ENCODE peak calls at places on chromosomes 11 and 22, in eight cellular contexts. One of them, this sample, is unnamed.

GRCh38 chr11:26830757-26831156 is 108.9 kb upstream of the SLC5A12 start:
- DNase-seq in heart right ventricle: no peak
- DNase-seq in neural progenitor cell: no peak
- DNase-seq in tibial artery: no peak
- DNase-seq in fibroblast of lung: no peak
- DNase-seq in body of pancreas: no peak
- DNase-seq in AG04450: no peak
- DNase-seq in lung: no peak
- DNase-seq in this sample: no peak

GRCh38 chr22:50293441-50294318 is 13.8 kb downstream of the PLXNB2 start:
- DNase-seq in body of pancreas: peak; percentile 80
- DNase-seq in tibial artery: no peak
- DNase-seq in lung: peak; percentile 79
- DNase-seq in fibroblast of lung: peak; percentile 52
- DNase-seq in AG04450: no peak
- DNase-seq in neural progenitor cell: peak; percentile 94
- DNase-seq in heart right ventricle: peak; percentile 71
- DNase-seq in this sample: peak; percentile 71

GRCh38 chr11:114075891-114076441 is 16.5 kb downstream of the ZBTB16 start:
- DNase-seq in body of pancreas: no peak
- DNase-seq in lung: no peak
- DNase-seq in AG04450: no peak
- DNase-seq in fibroblast of lung: peak; percentile 83
- DNase-seq in neural progenitor cell: peak; percentile 71
- DNase-seq in heart right ventricle: no peak
- DNase-seq in tibial artery: no peak
- DNase-seq in this sample: no peak

GRCh38 chr11:75468534-75469340 is 35.7 kb upstream of the KLHL35 start:
- DNase-seq in heart right ventricle: peak; percentile 71
- DNase-seq in fibroblast of lung: peak; percentile 92
- DNase-seq in AG04450: peak; percentile 63
- DNase-seq in neural progenitor cell: no peak
- DNase-seq in body of pancreas: peak; percentile 46
- DNase-seq in lung: peak; percentile 38
- DNase-seq in tibial artery: peak; percentile 38
- DNase-seq in this sample: no peak

GRCh38 chr11:94776351-94777321 is 8.5 kb downstream of the AMOTL1 start:
- DNase-seq in body of pancreas: peak; percentile 26
- DNase-seq in lung: no peak
- DNase-seq in heart right ventricle: peak; percentile 21
- DNase-seq in neural progenitor cell: peak; percentile 41
- DNase-seq in fibroblast of lung: peak; percentile 56
- DNase-seq in AG04450: no peak
- DNase-seq in tibial artery: no peak
- DNase-seq in this sample: peak; percentile 40

GRCh38 chr11:34192481-34193401 is 87.3 kb downstream of the NAT10 start:
- DNase-seq in neural progenitor cell: peak; percentile 13
- DNase-seq in fibroblast of lung: peak; percentile 94
- DNase-seq in AG04450: peak; percentile 69
- DNase-seq in heart right ventricle: peak; percentile 53
- DNase-seq in lung: peak; percentile 40
- DNase-seq in tibial artery: peak; percentile 71
- DNase-seq in body of pancreas: peak; percentile 15
- DNase-seq in this sample: peak; percentile 38

GRCh38 chr11:72113170-72113808 is 794 bp upstream of the ANAPC15 start:
- DNase-seq in body of pancreas: no peak
- DNase-seq in lung: no peak
- DNase-seq in tibial artery: no peak
- DNase-seq in AG04450: no peak
- DNase-seq in fibroblast of lung: no peak
- DNase-seq in neural progenitor cell: no peak
- DNase-seq in heart right ventricle: no peak
- DNase-seq in this sample: no peak

GRCh38 chr11:64456509-64457320 is 97.8 kb downstream of the RPS6KA4 start:
- DNase-seq in heart right ventricle: no peak
- DNase-seq in fibroblast of lung: no peak
- DNase-seq in AG04450: no peak
- DNase-seq in lung: no peak
- DNase-seq in tibial artery: no peak
- DNase-seq in body of pancreas: no peak
- DNase-seq in neural progenitor cell: no peak
- DNase-seq in this sample: no peak

GRCh38 chr11:76051937-76052336 is 154.4 kb downstream of the WNT11 start:
- DNase-seq in AG04450: no peak
- DNase-seq in lung: no peak
- DNase-seq in neural progenitor cell: no peak
- DNase-seq in fibroblast of lung: no peak
- DNase-seq in heart right ventricle: no peak
- DNase-seq in tibial artery: no peak
- DNase-seq in body of pancreas: no peak
- DNase-seq in this sample: no peak

GRCh38 chr11:34067383-34068065 is 16.0 kb downstream of the CAPRIN1 start:
- DNase-seq in AG04450: no peak
- DNase-seq in lung: no peak
- DNase-seq in neural progenitor cell: no peak
- DNase-seq in body of pancreas: no peak
- DNase-seq in fibroblast of lung: no peak
- DNase-seq in heart right ventricle: no peak
- DNase-seq in tibial artery: no peak
- DNase-seq in this sample: no peak

GRCh38 chr11:63614136-63614664 is at the start of gene PLAAT3:
- DNase-seq in neural progenitor cell: peak; percentile 76
- DNase-seq in lung: peak; percentile 82
- DNase-seq in heart right ventricle: peak; percentile 90
- DNase-seq in body of pancreas: peak; percentile 83
- DNase-seq in fibroblast of lung: peak; percentile 48
- DNase-seq in AG04450: no peak
- DNase-seq in tibial artery: peak; percentile 84
- DNase-seq in this sample: no peak

GRCh38 chr11:60971520-60971919 is at the start of gene CD6:
- DNase-seq in fibroblast of lung: no peak
- DNase-seq in neural progenitor cell: no peak
- DNase-seq in tibial artery: no peak
- DNase-seq in body of pancreas: no peak
- DNase-seq in heart right ventricle: no peak
- DNase-seq in AG04450: no peak
- DNase-seq in lung: no peak
- DNase-seq in this sample: no peak

GRCh38 chr11:15893080-15893492 is 463.3 kb downstream of the SOX6 start:
- DNase-seq in fibroblast of lung: peak; percentile 59
- DNase-seq in heart right ventricle: no peak
- DNase-seq in body of pancreas: no peak
- DNase-seq in tibial artery: no peak
- DNase-seq in AG04450: peak; percentile 38
- DNase-seq in neural progenitor cell: no peak
- DNase-seq in lung: no peak
- DNase-seq in this sample: peak; percentile 33

GRCh38 chr22:50683994-50684371 is 11.4 kb downstream of the SHANK3 start:
- DNase-seq in heart right ventricle: no peak
- DNase-seq in fibroblast of lung: no peak
- DNase-seq in lung: no peak
- DNase-seq in tibial artery: no peak
- DNase-seq in AG04450: no peak
- DNase-seq in neural progenitor cell: no peak
- DNase-seq in body of pancreas: no peak
- DNase-seq in this sample: no peak

GRCh38 chr22:45671051-45671782 is 417 bp upstream of the ATXN10 start:
- DNase-seq in tibial artery: no peak
- DNase-seq in heart right ventricle: peak; percentile 18
- DNase-seq in body of pancreas: no peak
- DNase-seq in neural progenitor cell: peak; percentile 58
- DNase-seq in lung: no peak
- DNase-seq in fibroblast of lung: no peak
- DNase-seq in AG04450: no peak
- DNase-seq in this sample: no peak

GRCh38 chr11:15735711-15736110 is 620.6 kb downstream of the SOX6 start:
- DNase-seq in tibial artery: no peak
- DNase-seq in fibroblast of lung: no peak
- DNase-seq in body of pancreas: no peak
- DNase-seq in neural progenitor cell: no peak
- DNase-seq in AG04450: no peak
- DNase-seq in lung: no peak
- DNase-seq in heart right ventricle: no peak
- DNase-seq in this sample: no peak

GRCh38 chr11:1934326-1935155 is 12.6 kb upstream of the MRPL23 start:
- DNase-seq in fibroblast of lung: no peak
- DNase-seq in body of pancreas: no peak
- DNase-seq in neural progenitor cell: no peak
- DNase-seq in lung: no peak
- DNase-seq in heart right ventricle: no peak
- DNase-seq in AG04450: no peak
- DNase-seq in tibial artery: no peak
- DNase-seq in this sample: no peak

GRCh38 chr11:12667646-12668045 is 6.6 kb upstream of the TEAD1 start:
- DNase-seq in heart right ventricle: no peak
- DNase-seq in fibroblast of lung: no peak
- DNase-seq in tibial artery: no peak
- DNase-seq in lung: no peak
- DNase-seq in body of pancreas: no peak
- DNase-seq in AG04450: no peak
- DNase-seq in neural progenitor cell: no peak
- DNase-seq in this sample: no peak

GRCh38 chr11:102874842-102875241 is at the start of gene MMP12:
- DNase-seq in tibial artery: no peak
- DNase-seq in lung: no peak
- DNase-seq in heart right ventricle: no peak
- DNase-seq in fibroblast of lung: no peak
- DNase-seq in AG04450: no peak
- DNase-seq in neural progenitor cell: no peak
- DNase-seq in body of pancreas: no peak
- DNase-seq in this sample: no peak

GRCh38 chr11:111259871-111260270 is 14.3 kb downstream of the POU2AF2 start:
- DNase-seq in lung: no peak
- DNase-seq in body of pancreas: no peak
- DNase-seq in AG04450: no peak
- DNase-seq in heart right ventricle: no peak
- DNase-seq in neural progenitor cell: no peak
- DNase-seq in fibroblast of lung: no peak
- DNase-seq in tibial artery: no peak
- DNase-seq in this sample: no peak

GRCh38 chr22:23523746-23524145 is 56.3 kb downstream of the IGLL1 start:
- DNase-seq in AG04450: no peak
- DNase-seq in neural progenitor cell: no peak
- DNase-seq in fibroblast of lung: no peak
- DNase-seq in heart right ventricle: no peak
- DNase-seq in body of pancreas: no peak
- DNase-seq in lung: no peak
- DNase-seq in tibial artery: no peak
- DNase-seq in this sample: no peak

GRCh38 chr11:92149996-92150395 is 74.6 kb upstream of the FAT3 start:
- DNase-seq in fibroblast of lung: peak; percentile 25
- DNase-seq in AG04450: no peak
- DNase-seq in lung: no peak
- DNase-seq in body of pancreas: no peak
- DNase-seq in heart right ventricle: no peak
- DNase-seq in tibial artery: no peak
- DNase-seq in neural progenitor cell: peak; percentile 13
- DNase-seq in this sample: no peak
- TF ChIP-seq CTCF in fibroblast of lung: peak; percentile 22
- TF ChIP-seq CTCF in AG04450: no peak
- TF ChIP-seq CTCF in lung: no peak
- TF ChIP-seq CTCF in body of pancreas: no peak
- TF ChIP-seq CTCF in heart right ventricle: no peak
- TF ChIP-seq CTCF in tibial artery: no peak
- TF ChIP-seq CTCF in neural progenitor cell: peak; percentile 14
- TF ChIP-seq CTCF in this sample: no peak

GRCh38 chr11:32297629-32298028 is 137.7 kb downstream of the WT1 start:
- DNase-seq in body of pancreas: no peak
- DNase-seq in tibial artery: no peak
- DNase-seq in lung: no peak
- DNase-seq in neural progenitor cell: peak; percentile 4
- DNase-seq in heart right ventricle: no peak
- DNase-seq in fibroblast of lung: peak; percentile 79
- DNase-seq in AG04450: no peak
- DNase-seq in this sample: peak; percentile 28
- TF ChIP-seq CTCF in body of pancreas: no peak
- TF ChIP-seq CTCF in tibial artery: no peak
- TF ChIP-seq CTCF in lung: no peak
- TF ChIP-seq CTCF in neural progenitor cell: peak; percentile 40
- TF ChIP-seq CTCF in heart right ventricle: peak; percentile 14
- TF ChIP-seq CTCF in fibroblast of lung: peak; percentile 42
- TF ChIP-seq CTCF in AG04450: peak; percentile 40
- TF ChIP-seq CTCF in this sample: peak; percentile 45

DNA sequence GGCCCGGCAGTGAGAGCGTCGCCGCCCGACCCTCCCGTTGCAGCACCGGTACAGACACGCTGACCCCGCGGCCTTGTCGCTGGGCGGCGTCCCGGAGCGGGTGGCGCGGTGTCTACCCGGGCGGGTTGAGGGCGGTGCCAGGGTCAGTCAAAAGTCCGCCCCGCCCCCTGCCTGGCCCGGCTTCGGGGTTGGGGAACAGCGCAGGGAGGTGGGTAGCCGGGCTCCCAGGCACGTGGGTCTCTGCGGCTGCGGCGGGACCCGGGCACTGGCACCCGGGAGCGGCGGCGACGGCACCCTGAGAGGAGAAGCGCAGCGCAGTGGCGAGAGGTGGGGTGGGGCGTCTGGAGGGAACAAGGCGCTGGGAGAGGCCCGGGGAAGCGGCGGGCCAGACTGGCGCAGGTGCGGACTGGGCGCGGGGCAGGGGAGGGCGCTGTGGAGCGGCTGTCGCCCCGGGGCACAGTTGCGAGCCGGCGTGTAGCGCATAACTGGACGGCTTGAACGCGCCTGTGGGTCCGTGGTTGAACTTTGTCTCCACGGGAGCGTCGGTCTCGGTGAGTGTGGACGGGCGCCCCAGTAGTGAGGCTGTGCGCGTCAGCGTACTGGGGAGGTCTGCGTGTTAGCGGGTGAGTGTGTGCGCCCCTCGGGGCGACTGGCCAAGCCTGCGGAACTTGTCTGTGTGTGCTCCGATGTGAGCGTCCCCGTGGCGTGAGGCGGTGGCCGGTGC is at the start of gene P2RY2:
- DNase-seq in tibial artery: peak; percentile 50
- DNase-seq in AG04450: no peak
- DNase-seq in body of pancreas: peak; percentile 79
- DNase-seq in heart right ventricle: peak; percentile 86
- DNase-seq in fibroblast of lung: no peak
- DNase-seq in neural progenitor cell: peak; percentile 88
- DNase-seq in lung: peak; percentile 88
- DNase-seq in this sample: peak; percentile 53
- TF ChIP-seq CTCF in tibial artery: peak; percentile 56
- TF ChIP-seq CTCF in AG04450: peak; percentile 49
- TF ChIP-seq CTCF in body of pancreas: peak; percentile 42
- TF ChIP-seq CTCF in heart right ventricle: peak; percentile 62
- TF ChIP-seq CTCF in fibroblast of lung: peak; percentile 31
- TF ChIP-seq CTCF in neural progenitor cell: peak; percentile 66
- TF ChIP-seq CTCF in lung: peak; percentile 25
- TF ChIP-seq CTCF in this sample: peak; percentile 23

DNA sequence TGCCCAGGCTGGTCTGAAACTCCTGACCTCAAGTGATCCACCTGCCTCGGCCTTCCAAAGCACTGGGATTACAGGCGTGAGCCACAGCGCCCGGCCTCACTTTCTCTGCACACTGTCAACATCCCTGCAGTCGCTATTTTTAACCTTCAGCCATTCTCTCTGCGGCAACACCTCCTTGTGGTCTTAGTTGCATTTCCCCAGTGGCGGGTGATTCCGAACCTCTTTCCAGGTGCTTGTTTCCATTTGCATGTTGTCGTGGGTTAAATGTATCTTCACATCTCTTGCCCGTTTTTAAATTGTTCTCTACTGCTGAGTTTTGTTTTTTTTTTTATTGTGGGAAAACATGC is 2.2 kb upstream of the SCT start:
- DNase-seq in neural progenitor cell: no peak
- DNase-seq in AG04450: no peak
- DNase-seq in heart right ventricle: no peak
- DNase-seq in tibial artery: no peak
- DNase-seq in fibroblast of lung: no peak
- DNase-seq in body of pancreas: no peak
- DNase-seq in lung: no peak
- DNase-seq in this sample: no peak
- TF ChIP-seq CTCF in neural progenitor cell: no peak
- TF ChIP-seq CTCF in AG04450: no peak
- TF ChIP-seq CTCF in heart right ventricle: peak; percentile 27
- TF ChIP-seq CTCF in tibial artery: no peak
- TF ChIP-seq CTCF in fibroblast of lung: no peak
- TF ChIP-seq CTCF in body of pancreas: no peak
- TF ChIP-seq CTCF in lung: no peak
- TF ChIP-seq CTCF in this sample: no peak

This sample was measured in prostate gland.